ENCODE peak calls at places on chromosomes 11 and 22, in ten cellular contexts. One of them, this sample, is unnamed.

GRCh38 chr22:46355369-46355995 is 20.0 kb downstream of the TRMU start:
- DNase-seq in neural crest cell: peak
- DNase-seq in psoas muscle: peak
- DNase-seq in kidney: peak
- DNase-seq in lower leg skin: no peak
- DNase-seq in cardiac muscle cell: peak
- DNase-seq in RWPE1: peak
- DNase-seq in fibroblast of pulmonary artery: peak
- DNase-seq in choroid plexus epithelial cell: peak
- DNase-seq in heart right ventricle: peak
- DNase-seq in this sample: peak

GRCh38 chr11:14358729-14359439 is at the start of gene RRAS2:
- DNase-seq in psoas muscle: peak
- DNase-seq in lower leg skin: peak
- DNase-seq in RWPE1: peak
- DNase-seq in fibroblast of pulmonary artery: peak
- DNase-seq in cardiac muscle cell: peak
- DNase-seq in kidney: peak
- DNase-seq in neural crest cell: peak
- DNase-seq in choroid plexus epithelial cell: peak
- DNase-seq in heart right ventricle: peak
- DNase-seq in this sample: peak

GRCh38 chr11:69495441-69496201 is 14.2 kb downstream of the LINC01488 start:
- DNase-seq in cardiac muscle cell: no peak
- DNase-seq in kidney: no peak
- DNase-seq in RWPE1: no peak
- DNase-seq in heart right ventricle: no peak
- DNase-seq in lower leg skin: no peak
- DNase-seq in psoas muscle: peak
- DNase-seq in choroid plexus epithelial cell: no peak
- DNase-seq in fibroblast of pulmonary artery: no peak
- DNase-seq in neural crest cell: no peak
- DNase-seq in this sample: no peak

GRCh38 chr11:66841861-66842260 is 1.4 kb upstream of the RCE1 start:
- DNase-seq in neural crest cell: no peak
- DNase-seq in cardiac muscle cell: no peak
- DNase-seq in kidney: peak
- DNase-seq in choroid plexus epithelial cell: peak
- DNase-seq in heart right ventricle: no peak
- DNase-seq in lower leg skin: peak
- DNase-seq in psoas muscle: no peak
- DNase-seq in RWPE1: no peak
- DNase-seq in fibroblast of pulmonary artery: no peak
- DNase-seq in this sample: no peak

GRCh38 chr11:88799749-88800500 is 265.9 kb downstream of the GRM5 start:
- DNase-seq in cardiac muscle cell: no peak
- DNase-seq in neural crest cell: no peak
- DNase-seq in heart right ventricle: no peak
- DNase-seq in choroid plexus epithelial cell: no peak
- DNase-seq in kidney: no peak
- DNase-seq in RWPE1: no peak
- DNase-seq in psoas muscle: no peak
- DNase-seq in fibroblast of pulmonary artery: no peak
- DNase-seq in lower leg skin: no peak
- DNase-seq in this sample: peak

GRCh38 chr11:64870176-64870892 is 8.1 kb downstream of the EHD1 start:
- DNase-seq in fibroblast of pulmonary artery: peak
- DNase-seq in neural crest cell: no peak
- DNase-seq in RWPE1: no peak
- DNase-seq in cardiac muscle cell: peak
- DNase-seq in lower leg skin: no peak
- DNase-seq in kidney: no peak
- DNase-seq in heart right ventricle: peak
- DNase-seq in choroid plexus epithelial cell: peak
- DNase-seq in psoas muscle: peak
- DNase-seq in this sample: no peak

GRCh38 chr11:72421351-72421750 is 13.0 kb downstream of the CLPB start:
- DNase-seq in neural crest cell: no peak
- DNase-seq in kidney: no peak
- DNase-seq in choroid plexus epithelial cell: no peak
- DNase-seq in psoas muscle: no peak
- DNase-seq in cardiac muscle cell: no peak
- DNase-seq in fibroblast of pulmonary artery: no peak
- DNase-seq in heart right ventricle: no peak
- DNase-seq in lower leg skin: peak
- DNase-seq in RWPE1: peak
- DNase-seq in this sample: no peak

GRCh38 chr11:65770951-65771567 is 9.7 kb downstream of the AP5B1 start:
- DNase-seq in lower leg skin: peak
- DNase-seq in kidney: no peak
- DNase-seq in neural crest cell: no peak
- DNase-seq in choroid plexus epithelial cell: no peak
- DNase-seq in cardiac muscle cell: no peak
- DNase-seq in psoas muscle: no peak
- DNase-seq in heart right ventricle: no peak
- DNase-seq in fibroblast of pulmonary artery: no peak
- DNase-seq in RWPE1: no peak
- DNase-seq in this sample: no peak

GRCh38 chr11:129814244-129814992 is 1.2 kb upstream of the TMEM45B start:
- DNase-seq in fibroblast of pulmonary artery: no peak
- DNase-seq in RWPE1: no peak
- DNase-seq in cardiac muscle cell: no peak
- DNase-seq in kidney: no peak
- DNase-seq in choroid plexus epithelial cell: no peak
- DNase-seq in psoas muscle: no peak
- DNase-seq in lower leg skin: no peak
- DNase-seq in neural crest cell: no peak
- DNase-seq in heart right ventricle: no peak
- DNase-seq in this sample: no peak

GRCh38 chr11:20438637-20439036 is 51.1 kb downstream of the PRMT3 start:
- DNase-seq in psoas muscle: no peak
- DNase-seq in fibroblast of pulmonary artery: no peak
- DNase-seq in cardiac muscle cell: no peak
- DNase-seq in neural crest cell: no peak
- DNase-seq in kidney: no peak
- DNase-seq in lower leg skin: no peak
- DNase-seq in RWPE1: no peak
- DNase-seq in choroid plexus epithelial cell: no peak
- DNase-seq in heart right ventricle: no peak
- DNase-seq in this sample: no peak

GRCh38 chr11:20444537-20444936 is 57.0 kb downstream of the PRMT3 start:
- DNase-seq in heart right ventricle: no peak
- DNase-seq in psoas muscle: no peak
- DNase-seq in lower leg skin: no peak
- DNase-seq in kidney: no peak
- DNase-seq in RWPE1: no peak
- DNase-seq in neural crest cell: no peak
- DNase-seq in choroid plexus epithelial cell: peak
- DNase-seq in cardiac muscle cell: no peak
- DNase-seq in fibroblast of pulmonary artery: no peak
- DNase-seq in this sample: no peak

GRCh38 chr11:20448838-20449237 is 61.3 kb downstream of the PRMT3 start:
- DNase-seq in heart right ventricle: no peak
- DNase-seq in lower leg skin: no peak
- DNase-seq in RWPE1: no peak
- DNase-seq in kidney: no peak
- DNase-seq in psoas muscle: no peak
- DNase-seq in cardiac muscle cell: peak
- DNase-seq in choroid plexus epithelial cell: peak
- DNase-seq in neural crest cell: no peak
- DNase-seq in fibroblast of pulmonary artery: no peak
- DNase-seq in this sample: no peak

GRCh38 chr11:20443596-20443995 is 56.1 kb downstream of the PRMT3 start:
- DNase-seq in psoas muscle: no peak
- DNase-seq in lower leg skin: no peak
- DNase-seq in heart right ventricle: no peak
- DNase-seq in neural crest cell: no peak
- DNase-seq in fibroblast of pulmonary artery: peak
- DNase-seq in RWPE1: no peak
- DNase-seq in cardiac muscle cell: peak
- DNase-seq in choroid plexus epithelial cell: peak
- DNase-seq in kidney: no peak
- DNase-seq in this sample: no peak
- TF ChIP-seq CTCF in psoas muscle: no peak
- TF ChIP-seq CTCF in lower leg skin: no peak
- TF ChIP-seq CTCF in heart right ventricle: no peak
- TF ChIP-seq CTCF in neural crest cell: peak
- TF ChIP-seq CTCF in fibroblast of pulmonary artery: peak
- TF ChIP-seq CTCF in RWPE1: no peak
- TF ChIP-seq CTCF in cardiac muscle cell: peak
- TF ChIP-seq CTCF in choroid plexus epithelial cell: peak
- TF ChIP-seq CTCF in kidney: no peak
- TF ChIP-seq CTCF in this sample: peak

DNA sequence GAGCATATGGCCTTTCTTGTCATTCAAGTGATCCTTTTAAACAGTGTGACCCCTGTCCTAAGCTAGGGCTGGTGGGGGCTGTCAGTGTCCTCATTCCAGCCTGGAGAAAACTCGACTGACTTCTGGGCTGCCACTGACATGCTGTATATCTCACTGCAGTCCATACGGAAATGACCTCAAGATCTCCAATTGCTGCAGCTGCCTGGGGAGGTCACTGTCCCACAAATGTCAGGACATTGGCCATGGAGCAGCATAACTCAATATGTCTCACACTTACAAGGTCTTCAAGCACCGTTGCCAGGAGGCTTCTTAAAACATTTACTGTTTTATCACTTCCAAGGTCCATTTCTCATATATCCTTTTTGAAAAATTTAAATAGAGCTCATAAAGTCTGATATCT is 27.8 kb upstream of the CSNK2A3 start:
- DNase-seq in neural crest cell: no peak
- DNase-seq in fibroblast of pulmonary artery: no peak
- DNase-seq in choroid plexus epithelial cell: no peak
- DNase-seq in RWPE1: no peak
- DNase-seq in kidney: no peak
- DNase-seq in heart right ventricle: no peak
- DNase-seq in lower leg skin: peak
- DNase-seq in psoas muscle: no peak
- DNase-seq in cardiac muscle cell: no peak
- DNase-seq in this sample: no peak
- TF ChIP-seq CTCF in neural crest cell: no peak
- TF ChIP-seq CTCF in fibroblast of pulmonary artery: no peak
- TF ChIP-seq CTCF in choroid plexus epithelial cell: no peak
- TF ChIP-seq CTCF in RWPE1: no peak
- TF ChIP-seq CTCF in kidney: no peak
- TF ChIP-seq CTCF in heart right ventricle: no peak
- TF ChIP-seq CTCF in lower leg skin: no peak
- TF ChIP-seq CTCF in psoas muscle: no peak
- TF ChIP-seq CTCF in cardiac muscle cell: no peak
- TF ChIP-seq CTCF in this sample: no peak

GRCh38 chr11:78696177-78696576 is 121.5 kb upstream of the NARS2 start:
- DNase-seq in psoas muscle: no peak
- DNase-seq in lower leg skin: no peak
- DNase-seq in cardiac muscle cell: no peak
- DNase-seq in fibroblast of pulmonary artery: no peak
- DNase-seq in choroid plexus epithelial cell: no peak
- DNase-seq in neural crest cell: no peak
- DNase-seq in heart right ventricle: no peak
- DNase-seq in RWPE1: no peak
- DNase-seq in kidney: no peak
- DNase-seq in this sample: no peak

GRCh38 chr11:78694152-78694551 is 119.5 kb upstream of the NARS2 start:
- DNase-seq in fibroblast of pulmonary artery: no peak
- DNase-seq in heart right ventricle: no peak
- DNase-seq in RWPE1: no peak
- DNase-seq in neural crest cell: no peak
- DNase-seq in choroid plexus epithelial cell: no peak
- DNase-seq in kidney: no peak
- DNase-seq in lower leg skin: no peak
- DNase-seq in cardiac muscle cell: no peak
- DNase-seq in psoas muscle: no peak
- DNase-seq in this sample: no peak

GRCh38 chr11:78699606-78700005 is 124.9 kb upstream of the NARS2 start:
- DNase-seq in kidney: no peak
- DNase-seq in heart right ventricle: no peak
- DNase-seq in fibroblast of pulmonary artery: no peak
- DNase-seq in RWPE1: no peak
- DNase-seq in cardiac muscle cell: no peak
- DNase-seq in psoas muscle: no peak
- DNase-seq in lower leg skin: no peak
- DNase-seq in neural crest cell: no peak
- DNase-seq in choroid plexus epithelial cell: no peak
- DNase-seq in this sample: no peak

GRCh38 chr11:78698612-78699011 is 123.9 kb upstream of the NARS2 start:
- DNase-seq in kidney: no peak
- DNase-seq in lower leg skin: no peak
- DNase-seq in choroid plexus epithelial cell: peak
- DNase-seq in RWPE1: peak
- DNase-seq in fibroblast of pulmonary artery: peak
- DNase-seq in neural crest cell: no peak
- DNase-seq in psoas muscle: peak
- DNase-seq in heart right ventricle: peak
- DNase-seq in cardiac muscle cell: no peak
- DNase-seq in this sample: peak
- TF ChIP-seq CTCF in kidney: no peak
- TF ChIP-seq CTCF in lower leg skin: no peak
- TF ChIP-seq CTCF in choroid plexus epithelial cell: no peak
- TF ChIP-seq CTCF in RWPE1: no peak
- TF ChIP-seq CTCF in fibroblast of pulmonary artery: no peak
- TF ChIP-seq CTCF in neural crest cell: no peak
- TF ChIP-seq CTCF in psoas muscle: no peak
- TF ChIP-seq CTCF in heart right ventricle: no peak
- TF ChIP-seq CTCF in cardiac muscle cell: no peak
- TF ChIP-seq CTCF in this sample: no peak

GRCh38 chr22:22856364-22856763 is 31.3 kb upstream of the IGLL5 start:
- DNase-seq in psoas muscle: no peak
- DNase-seq in fibroblast of pulmonary artery: no peak
- DNase-seq in choroid plexus epithelial cell: no peak
- DNase-seq in neural crest cell: no peak
- DNase-seq in lower leg skin: no peak
- DNase-seq in kidney: no peak
- DNase-seq in cardiac muscle cell: no peak
- DNase-seq in RWPE1: no peak
- DNase-seq in heart right ventricle: no peak
- DNase-seq in this sample: no peak

GRCh38 chr22:22856885-22857606 is 30.6 kb upstream of the IGLL5 start:
- DNase-seq in RWPE1: no peak
- DNase-seq in neural crest cell: no peak
- DNase-seq in heart right ventricle: no peak
- DNase-seq in kidney: no peak
- DNase-seq in lower leg skin: no peak
- DNase-seq in psoas muscle: no peak
- DNase-seq in fibroblast of pulmonary artery: no peak
- DNase-seq in choroid plexus epithelial cell: no peak
- DNase-seq in cardiac muscle cell: no peak
- DNase-seq in this sample: no peak

GRCh38 chr22:22857607-22858558 is 29.7 kb upstream of the IGLL5 start:
- DNase-seq in lower leg skin: no peak
- DNase-seq in psoas muscle: no peak
- DNase-seq in RWPE1: no peak
- DNase-seq in fibroblast of pulmonary artery: no peak
- DNase-seq in heart right ventricle: no peak
- DNase-seq in kidney: no peak
- DNase-seq in choroid plexus epithelial cell: no peak
- DNase-seq in cardiac muscle cell: no peak
- DNase-seq in neural crest cell: no peak
- DNase-seq in this sample: no peak

GRCh38 chr22:22855617-22856308 is 31.9 kb upstream of the IGLL5 start:
- DNase-seq in heart right ventricle: no peak
- DNase-seq in psoas muscle: no peak
- DNase-seq in RWPE1: peak
- DNase-seq in neural crest cell: peak
- DNase-seq in kidney: no peak
- DNase-seq in cardiac muscle cell: no peak
- DNase-seq in choroid plexus epithelial cell: peak
- DNase-seq in lower leg skin: no peak
- DNase-seq in fibroblast of pulmonary artery: peak
- DNase-seq in this sample: no peak

GRCh38 chr22:22858559-22858937 is 29.1 kb upstream of the IGLL5 start:
- DNase-seq in neural crest cell: no peak
- DNase-seq in cardiac muscle cell: no peak
- DNase-seq in kidney: no peak
- DNase-seq in fibroblast of pulmonary artery: no peak
- DNase-seq in lower leg skin: no peak
- DNase-seq in psoas muscle: no peak
- DNase-seq in RWPE1: no peak
- DNase-seq in heart right ventricle: no peak
- DNase-seq in choroid plexus epithelial cell: no peak
- DNase-seq in this sample: no peak
- TF ChIP-seq CTCF in neural crest cell: no peak
- TF ChIP-seq CTCF in cardiac muscle cell: no peak
- TF ChIP-seq CTCF in kidney: no peak
- TF ChIP-seq CTCF in fibroblast of pulmonary artery: no peak
- TF ChIP-seq CTCF in lower leg skin: no peak
- TF ChIP-seq CTCF in psoas muscle: no peak
- TF ChIP-seq CTCF in RWPE1: no peak
- TF ChIP-seq CTCF in heart right ventricle: no peak
- TF ChIP-seq CTCF in choroid plexus epithelial cell: no peak
- TF ChIP-seq CTCF in this sample: no peak

This sample was measured in astrocyte of the cerebellum.